ENCODE peak calls at places on chromosomes 12 and 14, in ten cellular contexts. Y, I, W, C, B, V, A, Z, N and M are unnamed samples.

GRCh38 chr14:104105071-104105821 is 19.7 kb downstream of the ASPG start:
- DNase-seq in N (peak), C (no peak), W (no peak), A (no peak), Z (no peak), V (peak), B (no peak), Y (peak), I (no peak), M (peak)

GRCh38 chr12:1594295-1595025 is at the start of gene FBXL14:
- DNase-seq in I (peak), Z (peak), A (peak), Y (peak), B (peak), N (peak), C (peak), W (no peak), V (peak), M (peak)

GRCh38 chr14:53999061-53999488 is 42.5 kb upstream of the BMP4 start:
- DNase-seq in A (peak), Y (peak), B (no peak), W (peak), V (no peak), I (no peak), N (no peak), Z (peak), C (no peak), M (no peak)

GRCh38 chr12:96240656-96241055 is 46.5 kb downstream of the ELK3 start:
- DNase-seq in I (no peak), Y (no peak), B (no peak), A (no peak), N (no peak), C (no peak), Z (no peak), W (no peak), V (no peak), M (no peak)

GRCh38 chr12:124550123-124551089 is 17.0 kb downstream of the NCOR2 start:
- DNase-seq in W (no peak), N (no peak), Z (no peak), Y (no peak), C (no peak), I (no peak), B (no peak), V (no peak), A (no peak), M (no peak)

GRCh38 chr14:95270203-95270602 is 49.5 kb downstream of the CLMN start:
- DNase-seq in I (no peak), Y (no peak), N (no peak), Z (no peak), A (no peak), V (no peak), W (no peak), C (no peak), B (no peak), M (no peak)

GRCh38 chr12:70002097-70002911 is 177.3 kb downstream of the MYRFL start:
- DNase-seq in I (no peak), B (no peak), V (no peak), C (no peak), Z (peak), W (no peak), A (no peak), Y (no peak), N (peak), M (no peak)

GRCh38 chr14:51750542-51750941 is 98.8 kb downstream of the FRMD6 start:
- DNase-seq in V (no peak), Y (no peak), B (no peak), N (no peak), C (no peak), I (no peak), Z (no peak), A (peak), W (no peak), M (peak)

GRCh38 chr12:31850268-31850667 is 108.9 kb upstream of the RESF1 start:
- DNase-seq in W (no peak), N (no peak), I (no peak), V (no peak), Z (peak), B (no peak), C (no peak), Y (no peak), A (no peak), M (no peak)

GRCh38 chr14:72781476-72782181 is 112.3 kb downstream of the DPF3 start:
- DNase-seq in C (no peak), V (peak), Z (peak), A (no peak), Y (no peak), I (no peak), B (no peak), W (peak), N (no peak), M (no peak)

GRCh38 chr12:123643911-123644310 is 10.3 kb downstream of the GTF2H3 start:
- DNase-seq in C (no peak), V (no peak), N (no peak), Y (no peak), I (no peak), A (no peak), W (no peak), B (no peak), Z (no peak), M (no peak)

GRCh38 chr12:128844031-128844635 is 9.1 kb upstream of the GLT1D1 start:
- DNase-seq in B (peak), V (no peak), Z (no peak), A (peak), I (no peak), Y (no peak), C (no peak), W (no peak), N (no peak), M (no peak)

DNA sequence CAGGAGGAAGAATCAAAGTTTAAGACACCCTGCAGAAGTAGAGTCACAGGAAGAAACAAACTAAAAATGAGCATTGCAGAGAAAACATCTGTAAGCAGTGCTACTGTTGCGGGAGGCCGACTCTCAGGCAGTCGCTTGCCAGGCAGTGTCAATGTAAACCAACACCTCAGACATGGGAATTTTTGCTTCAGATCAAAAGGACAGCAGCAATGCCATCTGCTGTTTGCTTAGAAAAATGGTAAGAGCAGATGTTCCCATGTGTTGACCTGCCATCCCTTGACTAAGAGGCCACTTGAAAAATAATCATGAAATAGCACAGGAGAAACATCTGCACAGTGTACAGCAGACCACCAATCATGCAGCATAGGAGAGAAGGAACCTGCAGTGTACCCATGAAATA is 196.6 kb downstream of the SLC25A21 start:
- DNase-seq in W (no peak), C (no peak), I (no peak), Y (no peak), N (no peak), A (no peak), Z (peak), V (no peak), B (no peak), M (no peak)
- TF ChIP-seq CTCF in W (no peak), C (no peak), I (no peak), Y (no peak), N (no peak), A (no peak), Z (no peak), V (no peak), B (no peak), M (no peak)

GRCh38 chr14:32820686-32821085 is 118.0 kb upstream of the NPAS3 start:
- DNase-seq in Z (no peak), I (no peak), Y (no peak), C (no peak), B (no peak), V (no peak), W (no peak), N (no peak), A (no peak), M (no peak)

GRCh38 chr14:32821989-32822653 is 116.6 kb upstream of the NPAS3 start:
- DNase-seq in Z (peak), W (no peak), A (no peak), Y (no peak), I (no peak), V (no peak), C (no peak), B (no peak), N (no peak), M (no peak)

GRCh38 chr14:32824195-32824594 is 114.5 kb upstream of the NPAS3 start:
- DNase-seq in N (no peak), A (no peak), Y (no peak), B (no peak), I (no peak), W (no peak), Z (no peak), C (no peak), V (no peak), M (no peak)

GRCh38 chr14:32825058-32825457 is 113.6 kb upstream of the NPAS3 start:
- DNase-seq in Y (no peak), V (no peak), B (no peak), C (no peak), Z (no peak), A (no peak), N (no peak), I (no peak), W (no peak), M (no peak)

GRCh38 chr14:32826404-32827082 is 112.1 kb upstream of the NPAS3 start:
- DNase-seq in C (peak), I (no peak), W (no peak), Y (no peak), N (no peak), Z (peak), B (no peak), V (no peak), A (peak), M (no peak)
- TF ChIP-seq CTCF in C (peak), I (peak), W (no peak), Y (no peak), N (no peak), Z (peak), B (no peak), V (no peak), A (peak), M (no peak)

GRCh38 chr12:51219345-51219744 is 1.5 kb upstream of the POU6F1 start:
- DNase-seq in C (no peak), W (no peak), N (no peak), Y (no peak), I (no peak), B (no peak), Z (no peak), V (no peak), A (no peak), M (no peak)

GRCh38 chr12:51216652-51217051 is 1.2 kb downstream of the POU6F1 start:
- DNase-seq in W (no peak), Y (no peak), N (no peak), C (no peak), A (peak), V (no peak), Z (no peak), B (no peak), I (no peak), M (no peak)

GRCh38 chr12:51217133-51217967 is 512 bp downstream of the POU6F1 start:
- DNase-seq in Y (peak), C (peak), I (no peak), V (peak), A (peak), B (peak), N (peak), W (no peak), Z (no peak), M (peak)

GRCh38 chr12:51218607-51219161 is 822 bp upstream of the POU6F1 start:
- DNase-seq in B (peak), N (peak), C (no peak), Z (no peak), Y (no peak), I (no peak), W (no peak), A (peak), V (peak), M (no peak)

GRCh38 chr12:51217968-51218606 is at the start of gene POU6F1:
- DNase-seq in V (peak), Y (peak), Z (peak), A (peak), B (peak), N (peak), I (no peak), C (peak), W (peak), M (peak)
- TF ChIP-seq CTCF in V (peak), Y (peak), Z (peak), A (peak), B (peak), N (peak), I (peak), C (no peak), W (peak), M (peak)

GRCh38 chr12:118035194-118036041 is 18.9 kb downstream of the RFC5 start:
- DNase-seq in W (no peak), V (peak), B (peak), I (no peak), Y (no peak), A (peak), N (no peak), Z (peak), C (peak), M (no peak)
- TF ChIP-seq CTCF in W (peak), V (peak), B (no peak), I (no peak), Y (no peak), A (no peak), N (no peak), Z (peak), C (no peak), M (no peak)